ENCODE peak calls at places on chromosomes 7 and 10, in ten cellular contexts. P is IMR-90, N is Karpas-422, T is mammary epithelial cell, A is GM23248, V is fibroblast of lung, D is neuronal stem cell, F is neural progenitor cell, C is MM.1S, B is astrocyte. M is an unnamed sample.

GRCh38 chr10:50325449-50326188 is 74.3 kb upstream of the ASAH2 start:
- DNase-seq in C (peak), B (peak), A (peak), D (no peak), P (peak), N (no peak), F (no peak), T (peak), V (peak), M (peak)

GRCh38 chr7:28405662-28406061 is 6.7 kb upstream of the CREB5 start:
- DNase-seq in B (peak), C (no peak), F (no peak), D (no peak), N (no peak), V (peak), A (peak), T (peak), P (peak), M (peak)

GRCh38 chr10:93299195-93299594 is 182.9 kb downstream of the MYOF start:
- DNase-seq in C (no peak), P (no peak), N (no peak), A (no peak), B (no peak), F (no peak), T (no peak), D (no peak), V (no peak), M (no peak)

GRCh38 chr7:31059551-31059950 is 7.4 kb downstream of the ADCYAP1R1 start:
- DNase-seq in T (no peak), P (no peak), D (no peak), B (no peak), F (peak), A (no peak), C (no peak), N (peak), V (no peak), M (no peak)

GRCh38 chr7:35253182-35253679 is 669 bp downstream of the TBX20 start:
- DNase-seq in C (no peak), N (no peak), T (no peak), B (no peak), P (no peak), D (no peak), V (no peak), F (peak), A (no peak), M (no peak)

GRCh38 chr7:23285657-23286646 is 13.2 kb upstream of the MALSU1 start:
- DNase-seq in V (no peak), N (no peak), A (no peak), B (no peak), D (no peak), T (no peak), C (no peak), F (no peak), P (no peak), M (no peak)

GRCh38 chr7:132575336-132575986 is 809 bp downstream of the PLXNA4 start:
- DNase-seq in P (peak), T (no peak), C (no peak), A (peak), N (no peak), F (peak), D (no peak), V (peak), B (peak), M (peak)

GRCh38 chr7:26329520-26330269 is 38.0 kb downstream of the SNX10 start:
- DNase-seq in T (no peak), D (no peak), A (no peak), C (no peak), V (no peak), P (no peak), F (no peak), N (peak), B (no peak), M (no peak)

GRCh38 chr7:101990811-101991418 is 173.5 kb downstream of the CUX1 start:
- DNase-seq in A (no peak), D (no peak), T (no peak), P (no peak), C (peak), B (no peak), V (no peak), F (no peak), N (peak), M (no peak)

GRCh38 chr7:31633894-31634494 is 53.0 kb upstream of the PPP1R17 start:
- DNase-seq in T (peak), D (peak), F (peak), N (peak), B (peak), C (peak), P (peak), A (peak), V (peak), M (peak)

GRCh38 chr10:119669975-119670640 is 18.9 kb downstream of the BAG3 start:
- DNase-seq in F (no peak), A (no peak), C (no peak), D (no peak), V (no peak), B (no peak), T (no peak), N (no peak), P (no peak), M (no peak)

GRCh38 chr7:66352071-66352470 is 146.9 kb downstream of the TPST1 start:
- DNase-seq in N (no peak), F (peak), V (no peak), P (no peak), D (no peak), T (peak), B (no peak), A (peak), C (no peak), M (no peak)

GRCh38 chr7:44963526-44964290 is 15.1 kb downstream of the MYO1G start:
- DNase-seq in B (no peak), P (no peak), T (no peak), D (no peak), C (no peak), A (no peak), N (no peak), F (no peak), V (no peak), M (no peak)

GRCh38 chr10:78215645-78216044 is 182.0 kb downstream of the RPS24 start:
- DNase-seq in A (peak), C (no peak), P (peak), B (peak), N (no peak), V (peak), F (no peak), D (no peak), T (no peak), M (no peak)

GRCh38 chr10:118513174-118513573 is 82.3 kb downstream of the PRLHR start:
- DNase-seq in C (no peak), T (no peak), B (no peak), D (no peak), A (no peak), F (no peak), N (no peak), V (no peak), P (no peak), M (no peak)

GRCh38 chr7:138834583-138834982 is 36.6 kb upstream of the ATP6V0A4 start:
- DNase-seq in N (no peak), F (no peak), P (no peak), A (no peak), B (no peak), D (no peak), C (no peak), V (no peak), T (no peak), M (no peak)

GRCh38 chr7:138837627-138838026 is 39.6 kb upstream of the ATP6V0A4 start:
- DNase-seq in D (no peak), N (no peak), P (peak), T (no peak), V (peak), C (no peak), F (no peak), B (no peak), A (no peak), M (no peak)

GRCh38 chr7:138835087-138835486 is 37.1 kb upstream of the ATP6V0A4 start:
- DNase-seq in D (no peak), T (no peak), P (no peak), A (no peak), B (no peak), N (no peak), V (no peak), C (no peak), F (no peak), M (no peak)

GRCh38 chr7:138832966-138833365 is 35.0 kb upstream of the ATP6V0A4 start:
- DNase-seq in C (no peak), N (no peak), D (no peak), A (no peak), F (no peak), P (no peak), B (no peak), T (no peak), V (no peak), M (no peak)

GRCh38 chr7:138833596-138833995 is 35.6 kb upstream of the ATP6V0A4 start:
- DNase-seq in D (no peak), V (no peak), A (no peak), C (no peak), P (no peak), B (no peak), N (no peak), F (no peak), T (no peak), M (no peak)
- H3K9ac ChIP-seq in D (no peak), V (no peak), A (no peak), C (no peak), P (no peak), B (no peak), N (no peak), F (no peak), T (no peak), M (no peak)

GRCh38 chr7:1513657-1514095 is 9.5 kb upstream of the INTS1 start:
- DNase-seq in P (no peak), T (no peak), C (no peak), B (no peak), D (no peak), V (no peak), F (no peak), N (no peak), A (peak), M (no peak)
- H3K27ac ChIP-seq in P (no peak), T (no peak), C (no peak), B (peak), D (no peak), V (peak), F (no peak), N (no peak), A (peak), M (peak)

GRCh38 chr10:103619424-103620356 is 126.2 kb downstream of the NEURL1 start:
- DNase-seq in T (no peak), P (no peak), B (no peak), N (no peak), D (no peak), F (no peak), V (no peak), A (no peak), C (no peak), M (no peak)
- H3K4me3 ChIP-seq in T (no peak), P (no peak), B (no peak), N (no peak), D (no peak), F (no peak), V (no peak), A (no peak), C (no peak), M (no peak)

DNA sequence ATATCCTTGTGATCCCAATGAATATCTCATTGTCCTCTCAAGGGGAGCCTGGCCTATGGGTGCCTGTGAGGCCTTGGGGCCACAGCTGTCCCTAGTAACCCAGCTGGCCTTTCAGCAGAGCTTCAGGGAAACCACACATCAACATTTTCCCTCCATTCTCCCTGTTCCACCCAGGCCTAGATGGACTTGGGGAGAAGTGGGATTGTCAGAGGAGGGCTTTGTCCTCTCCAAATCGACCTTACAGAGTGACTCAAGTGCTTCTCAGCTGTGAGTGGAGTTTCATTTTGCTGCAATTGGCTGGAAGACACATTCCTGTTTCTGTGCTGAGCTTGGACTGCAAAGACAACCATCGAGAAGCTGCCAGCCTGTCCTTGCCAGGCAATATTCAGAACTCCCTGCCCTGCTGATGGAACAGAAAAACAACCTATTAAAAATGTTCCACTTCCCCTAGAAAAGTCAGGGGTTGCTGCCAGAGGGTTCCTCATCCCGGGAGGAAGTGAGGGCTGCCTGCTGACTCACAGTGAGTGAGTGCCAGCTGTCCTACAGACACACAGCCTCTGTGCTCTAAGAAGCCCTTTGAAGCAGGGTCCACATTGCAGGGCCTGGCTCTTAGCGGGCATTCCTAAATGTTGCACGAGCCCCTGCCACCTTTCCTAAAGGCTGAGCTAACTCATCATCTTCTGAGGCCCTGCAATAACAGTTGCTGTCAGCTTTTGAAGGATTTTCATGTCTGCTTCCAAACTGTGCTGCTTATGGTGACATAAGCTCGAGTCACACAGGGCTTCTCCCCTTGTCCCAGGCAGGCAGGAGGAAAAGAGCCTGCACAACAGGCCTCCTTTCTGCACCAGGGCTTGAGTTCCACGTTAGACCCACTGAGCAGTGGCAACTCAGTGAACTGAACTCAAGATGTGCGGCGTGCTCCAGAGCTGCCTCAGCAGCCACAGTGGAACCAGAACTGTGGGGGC is 20.5 kb downstream of the STRA8 start:
- DNase-seq in T (peak), F (no peak), N (no peak), B (peak), P (peak), A (peak), V (peak), D (no peak), C (no peak), M (peak)
- H3K9ac ChIP-seq in T (no peak), F (no peak), N (no peak), B (peak), P (peak), A (peak), V (no peak), D (no peak), C (no peak), M (no peak)

GRCh38 chr7:154353385-154353784 is 301.2 kb downstream of the DPP6 start:
- DNase-seq in F (peak), D (no peak), C (no peak), N (no peak), P (no peak), T (no peak), A (no peak), V (no peak), B (no peak), M (no peak)
- H3K27ac ChIP-seq in F (no peak), D (no peak), C (no peak), N (no peak), P (no peak), T (no peak), A (no peak), V (no peak), B (no peak), M (no peak)

GRCh38 chr7:11412036-11412435 is 420.0 kb downstream of the THSD7A start:
- DNase-seq in B (no peak), D (no peak), N (no peak), F (no peak), C (no peak), V (no peak), A (no peak), T (no peak), P (no peak), M (no peak)
- H3K4me3 ChIP-seq in B (no peak), D (no peak), N (no peak), F (no peak), C (no peak), V (no peak), A (no peak), T (no peak), P (no peak), M (no peak)

DNA sequence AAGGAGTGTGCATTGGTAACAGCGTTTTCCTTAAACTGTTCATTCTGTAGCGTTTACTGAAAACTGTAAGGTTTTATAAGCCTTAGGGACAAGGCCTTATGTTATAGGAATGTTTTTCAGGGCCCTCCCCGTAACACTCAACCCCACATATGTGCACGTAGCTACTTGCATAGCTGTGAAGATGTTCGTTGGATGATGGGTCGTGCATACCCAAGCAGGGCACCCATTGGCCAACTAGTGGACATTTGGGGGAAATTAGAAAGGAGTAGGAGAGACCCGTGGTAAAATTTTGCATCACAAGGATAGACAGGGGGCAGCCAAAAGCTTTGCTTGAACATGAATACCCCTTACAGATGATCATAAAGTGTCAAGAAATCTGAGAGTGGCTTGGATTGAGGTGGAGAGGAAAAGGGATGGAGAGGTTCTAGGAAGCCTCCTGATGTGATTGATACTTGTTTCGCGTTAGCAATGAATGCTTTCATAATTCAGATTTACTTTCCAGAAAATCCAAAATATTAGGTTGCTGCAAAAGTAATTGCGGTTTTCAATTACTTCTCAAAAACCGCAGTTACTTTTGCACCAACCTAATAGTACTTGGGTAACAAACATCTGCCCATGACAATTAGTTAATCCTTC is 878 bp downstream of the SEC61A2 start:
- DNase-seq in A (peak), V (peak), T (peak), P (peak), D (peak), F (peak), C (peak), N (peak), B (peak), M (peak)
- H3K9ac ChIP-seq in A (peak), V (peak), T (peak), P (peak), D (no peak), F (peak), C (peak), N (peak), B (peak), M (peak)

GRCh38 chr10:6776170-6776569 is 196.1 kb upstream of the PRKCQ start:
- DNase-seq in A (no peak), C (no peak), T (no peak), N (no peak), V (no peak), F (no peak), B (no peak), D (no peak), P (no peak), M (no peak)

GRCh38 chr10:6782378-6782777 is 202.3 kb upstream of the PRKCQ start:
- DNase-seq in T (no peak), B (no peak), V (no peak), D (no peak), P (no peak), C (no peak), N (no peak), F (no peak), A (no peak), M (no peak)

GRCh38 chr10:6780008-6780677 is 200.1 kb upstream of the PRKCQ start:
- DNase-seq in A (no peak), P (no peak), C (peak), T (no peak), N (no peak), F (no peak), D (no peak), B (no peak), V (no peak), M (no peak)

GRCh38 chr10:6781133-6781770 is 201.2 kb upstream of the PRKCQ start:
- DNase-seq in C (peak), V (no peak), P (no peak), D (no peak), F (no peak), N (no peak), A (no peak), B (no peak), T (no peak), M (no peak)

GRCh38 chr10:6778992-6779701 is 199.1 kb upstream of the PRKCQ start:
- DNase-seq in N (no peak), F (no peak), C (no peak), B (peak), A (peak), T (peak), D (no peak), V (peak), P (peak), M (peak)
- H3K27ac ChIP-seq in N (no peak), F (no peak), C (no peak), B (peak), A (peak), T (peak), D (no peak), V (peak), P (peak), M (peak)

M was measured in PC-3.